ENCODE peak calls at places on chromosome 22, in four cellular contexts. Q is stimulated activated CD4-positive, alpha-beta T cell treated with anti-CD3 and anti-CD28 coated beads, TNF-alpha, amount 100 ng/mL, for 1 hour; L is HTR-8/SVneo; B is WTC11. C is an unnamed sample.

GRCh38 chr22:32684822-32685187 is 116.7 kb upstream of the TIMP3 start:
- DNase-seq in Q (no peak), L (no peak), B (no peak), C (no peak)

GRCh38 chr22:23856721-23857605 is 712 bp upstream of the SLC2A11 start:
- DNase-seq in Q (no peak), L (no peak), B (peak), C (no peak)

GRCh38 chr22:30882181-30882771 is 86.3 kb downstream of the MORC2 start:
- DNase-seq in Q (no peak), L (no peak), B (no peak), C (no peak)

GRCh38 chr22:48968201-48968959 is 859.3 kb downstream of the BRD1 start:
- DNase-seq in Q (no peak), L (no peak), B (peak), C (no peak)

GRCh38 chr22:19688301-19689290 is 25.7 kb upstream of the SEPTIN5 start:
- DNase-seq in Q (no peak), L (no peak), B (no peak), C (no peak)

GRCh38 chr22:43094085-43094484 is 4.9 kb upstream of the TTLL1 start:
- DNase-seq in Q (no peak), L (no peak), B (no peak), C (no peak)

GRCh38 chr22:29481265-29482000 is 1.4 kb downstream of the NEFH start:
- DNase-seq in Q (no peak), L (no peak), B (peak), C (no peak)

GRCh38 chr22:49568751-49569285 is 258.9 kb downstream of the BRD1 start:
- DNase-seq in Q (no peak), L (no peak), B (no peak), C (no peak)

GRCh38 chr22:29098296-29098695 is 25.5 kb downstream of the KREMEN1 start:
- DNase-seq in Q (no peak), L (no peak), B (no peak), C (no peak)

GRCh38 chr22:49295851-49296560 is 531.7 kb downstream of the BRD1 start:
- DNase-seq in Q (no peak), L (no peak), B (no peak), C (no peak)

GRCh38 chr22:50529416-50530279 is at the start of gene TYMP:
- DNase-seq in Q (no peak), L (no peak), B (no peak), C (peak)

GRCh38 chr22:30695351-30695762 is 683 bp downstream of the OSBP2 start:
- DNase-seq in Q (no peak), L (no peak), B (no peak), C (no peak)

GRCh38 chr22:30802202-30803166 is 107.8 kb downstream of the OSBP2 start:
- DNase-seq in Q (peak), L (peak), B (peak), C (no peak)

GRCh38 chr22:35894937-35895708 is 133.5 kb downstream of the RBFOX2 start:
- DNase-seq in Q (no peak), L (peak), B (no peak), C (no peak)

GRCh38 chr22:24834845-24835570 is 29.0 kb downstream of the SGSM1 start:
- DNase-seq in Q (no peak), L (no peak), B (peak), C (no peak)

GRCh38 chr22:46219650-46220049 is 30.4 kb downstream of the CDPF1 start:
- DNase-seq in Q (no peak), L (no peak), B (no peak), C (no peak)

GRCh38 chr22:24583221-24583971 is 9.5 kb downstream of the LRRC75B start:
- DNase-seq in Q (no peak), L (no peak), B (no peak), C (no peak)

GRCh38 chr22:39437836-39438704 is 18.7 kb upstream of the MGAT3 start:
- DNase-seq in Q (no peak), L (no peak), B (no peak), C (no peak)

GRCh38 chr22:27238935-27239510 is 562.5 kb downstream of the MN1 start:
- DNase-seq in Q (no peak), L (peak), B (no peak), C (no peak)

GRCh38 chr22:27245056-27245455 is 556.5 kb downstream of the MN1 start:
- DNase-seq in Q (no peak), L (no peak), B (no peak), C (no peak)

GRCh38 chr22:32204856-32205722 is at the start of gene RFPL2:
- DNase-seq in Q (no peak), L (peak), B (peak), C (no peak)

GRCh38 chr22:29060251-29060650 is 1.4 kb downstream of the C22orf31 start:
- DNase-seq in Q (no peak), L (no peak), B (no peak), C (no peak)

GRCh38 chr22:30304495-30305244 is 15.4 kb upstream of the CASTOR1 start:
- DNase-seq in Q (no peak), L (no peak), B (no peak), C (no peak)